ENCODE peak calls at places on chromosomes 7 and 10, in four cellular contexts. B is left ventricle myocardium superior; L is stimulated activated CD4-positive, alpha-beta T cell treated with anti-CD3 and anti-CD28 coated beads, Interleukin-4, amount 100 ng/mL, for 1 hour; N is T-helper 2 cell. T is an unnamed sample.

GRCh38 chr10:131641898-131642297 is 258.9 kb upstream of the PPP2R2D start:
- DNase-seq in N (no peak), L (no peak), B (no peak), T (no peak)

GRCh38 chr7:98594348-98594747 is 22.7 kb upstream of the NPTX2 start:
- DNase-seq in L (no peak), N (no peak), B (no peak), T (no peak)

GRCh38 chr7:142583424-142583823 is 165.8 kb upstream of the PRSS1 start:
- DNase-seq in B (no peak), N (no peak), L (peak), T (no peak)

GRCh38 chr10:123741711-123742110 is 75.6 kb downstream of the GPR26 start:
- DNase-seq in L (no peak), N (no peak), B (no peak), T (no peak)

GRCh38 chr7:68009716-68010115 is 1013.1 kb downstream of the TYW1 start:
- DNase-seq in B (no peak), L (no peak), N (no peak), T (no peak)

GRCh38 chr10:15672469-15672868 is 47.3 kb downstream of the ITGA8 start:
- DNase-seq in L (no peak), B (no peak), N (no peak), T (no peak)

GRCh38 chr10:69290993-69291392 is 12.7 kb downstream of the HK1 start:
- DNase-seq in N (no peak), L (no peak), B (peak), T (no peak)

GRCh38 chr7:129612112-129613015 is 844 bp downstream of the NRF1 start:
- DNase-seq in N (peak), B (peak), L (peak), T (peak)

GRCh38 chr7:20834656-20835055 is 48.0 kb upstream of the SP8 start:
- DNase-seq in N (no peak), L (no peak), B (no peak), T (no peak)

T was measured in progenitor cell of endocrine pancreas.